ENCODE peak calls at places on chromosomes 7 and 10, in nine cellular contexts. T is NCI-H1092 treated with DMSO at 0.1 percent for 48 hours, N is Caki2, U is posterior cingulate gyrus, W is GM12865, R is AG20443, H is Karpas-422, C is fibroblast of villous mesenchyme, Q is psoas muscle. G is an unnamed sample.

GRCh38 chr10:116771101-116771705 is 28.8 kb upstream of the HSPA12A start:
- DNase-seq in W (no peak), Q (peak; percentile 79), H (no peak), C (peak; percentile 95), N (no peak), R (peak; percentile 94), T (no peak), U (no peak), G (no peak)

GRCh38 chr10:8146650-8147049 is 92.2 kb downstream of the GATA3 start:
- DNase-seq in H (no peak), N (no peak), U (no peak), T (no peak), W (no peak), Q (no peak), R (no peak), C (no peak), G (no peak)

GRCh38 chr7:51209426-51209825 is 107.2 kb downstream of the COBL start:
- DNase-seq in H (no peak), T (no peak), U (no peak), R (peak; percentile 5), Q (no peak), W (no peak), N (no peak), C (no peak), G (no peak)

GRCh38 chr10:80518807-80519360 is 18.8 kb upstream of the SH2D4B start:
- DNase-seq in H (no peak), W (no peak), R (no peak), N (no peak), Q (no peak), U (no peak), C (no peak), T (no peak), G (no peak)

GRCh38 chr7:77415822-77416620 is at the start of gene GSAP:
- DNase-seq in R (peak; percentile 82), Q (peak; percentile 62), N (peak; percentile 74), H (no peak), T (peak; percentile 74), C (peak; percentile 33), U (peak; percentile 44), W (peak; percentile 76), G (peak; percentile 84)

GRCh38 chr10:51876528-51876927 is 177.1 kb upstream of the CSTF2T start:
- DNase-seq in U (no peak), T (peak; percentile 72), Q (no peak), H (no peak), R (no peak), W (no peak), N (no peak), C (no peak), G (no peak)

GRCh38 chr10:98135222-98135899 is 904 bp downstream of the R3HCC1L start:
- DNase-seq in H (no peak), U (no peak), T (no peak), Q (no peak), R (no peak), N (no peak), W (peak; percentile 32), C (no peak), G (no peak)

GRCh38 chr10:122263971-122264370 is 7.1 kb upstream of the BTBD16 start:
- DNase-seq in Q (no peak), R (peak; percentile 75), T (no peak), C (peak; percentile 87), N (peak; percentile 73), U (no peak), H (no peak), W (no peak), G (no peak)

GRCh38 chr10:48993627-48994026 is 54.0 kb upstream of the LRRC18 start:
- DNase-seq in U (no peak), N (no peak), C (no peak), R (no peak), H (no peak), W (no peak), T (no peak), Q (no peak), G (no peak)

G was measured in GM13977.